ENCODE peak calls at places on chromosome 15, in four cellular contexts. One of them, this sample, is unnamed.

GRCh38 chr15:101672298-101672697 is 20.1 kb upstream of the TM2D3 start:
- DNase-seq in cardiac muscle cell: peak; percentile 12
- DNase-seq in breast epithelium: no peak
- DNase-seq in H9: peak; percentile 46
- DNase-seq in this sample: no peak

GRCh38 chr15:34292591-34292990 is 45.0 kb downstream of the SLC12A6 start:
- DNase-seq in H9: no peak
- DNase-seq in breast epithelium: no peak
- DNase-seq in cardiac muscle cell: no peak
- DNase-seq in this sample: no peak

GRCh38 chr15:78302579-78302978 is 3.2 kb upstream of the SKIC8 start:
- DNase-seq in cardiac muscle cell: peak; percentile 72
- DNase-seq in H9: no peak
- DNase-seq in breast epithelium: no peak
- DNase-seq in this sample: no peak

GRCh38 chr15:73907018-73907394 is 19.3 kb upstream of the LOXL1 start:
- DNase-seq in H9: no peak
- DNase-seq in cardiac muscle cell: no peak
- DNase-seq in breast epithelium: no peak
- DNase-seq in this sample: no peak

GRCh38 chr15:69120732-69121131 is 39.7 kb upstream of the GLCE start:
- DNase-seq in cardiac muscle cell: no peak
- DNase-seq in H9: no peak
- DNase-seq in breast epithelium: no peak
- DNase-seq in this sample: no peak

GRCh38 chr15:29821416-29822099 is 710 bp downstream of the TJP1 start:
- DNase-seq in breast epithelium: peak; percentile 70
- DNase-seq in H9: peak; percentile 81
- DNase-seq in cardiac muscle cell: peak; percentile 74
- DNase-seq in this sample: peak; percentile 73

GRCh38 chr15:49145651-49146609 is 9.5 kb downstream of the COPS2 start:
- DNase-seq in breast epithelium: no peak
- DNase-seq in H9: no peak
- DNase-seq in cardiac muscle cell: peak; percentile 77
- DNase-seq in this sample: no peak

GRCh38 chr15:31216210-31216911 is 110.3 kb upstream of the KLF13 start:
- DNase-seq in cardiac muscle cell: peak; percentile 85
- DNase-seq in H9: peak; percentile 83
- DNase-seq in breast epithelium: peak; percentile 77
- DNase-seq in this sample: peak; percentile 97

GRCh38 chr15:78149068-78149804 is at the start of gene IDH3A:
- DNase-seq in H9: peak; percentile 97
- DNase-seq in cardiac muscle cell: peak; percentile 98
- DNase-seq in breast epithelium: peak; percentile 97
- DNase-seq in this sample: peak; percentile 100

GRCh38 chr15:57387644-57388076 is 11.4 kb downstream of the CGNL1 start:
- DNase-seq in H9: peak; percentile 59
- DNase-seq in cardiac muscle cell: no peak
- DNase-seq in breast epithelium: no peak
- DNase-seq in this sample: no peak

GRCh38 chr15:69719527-69719926 is 266.9 kb downstream of the RPLP1 start:
- DNase-seq in cardiac muscle cell: peak; percentile 40
- DNase-seq in H9: no peak
- DNase-seq in breast epithelium: no peak
- DNase-seq in this sample: no peak

GRCh38 chr15:58444658-58445332 is 13.0 kb downstream of the LIPC start:
- DNase-seq in cardiac muscle cell: peak; percentile 29
- DNase-seq in breast epithelium: no peak
- DNase-seq in H9: no peak
- DNase-seq in this sample: no peak
- H3K4me1 ChIP-seq in cardiac muscle cell: peaks cover 13% of the 10 kb centered on the region
- H3K4me1 ChIP-seq in breast epithelium: no peaks in the 10 kb centered on the region
- H3K4me1 ChIP-seq in H9: peaks cover 3% of the 10 kb centered on the region
- H3K4me1 ChIP-seq in this sample: peaks cover 1% of the 10 kb centered on the region

GRCh38 chr15:40844543-40844981 is 714 bp downstream of the SPINT1 start:
- DNase-seq in cardiac muscle cell: no peak
- DNase-seq in breast epithelium: no peak
- DNase-seq in H9: no peak
- DNase-seq in this sample: peak; percentile 41
- H3K27me3 ChIP-seq in cardiac muscle cell: peaks cover 31% of the 10 kb centered on the region
- H3K27me3 ChIP-seq in breast epithelium: no peaks in the 10 kb centered on the region
- H3K27me3 ChIP-seq in H9: no peaks in the 10 kb centered on the region
- H3K27me3 ChIP-seq in this sample: no peaks in the 10 kb centered on the region

DNA sequence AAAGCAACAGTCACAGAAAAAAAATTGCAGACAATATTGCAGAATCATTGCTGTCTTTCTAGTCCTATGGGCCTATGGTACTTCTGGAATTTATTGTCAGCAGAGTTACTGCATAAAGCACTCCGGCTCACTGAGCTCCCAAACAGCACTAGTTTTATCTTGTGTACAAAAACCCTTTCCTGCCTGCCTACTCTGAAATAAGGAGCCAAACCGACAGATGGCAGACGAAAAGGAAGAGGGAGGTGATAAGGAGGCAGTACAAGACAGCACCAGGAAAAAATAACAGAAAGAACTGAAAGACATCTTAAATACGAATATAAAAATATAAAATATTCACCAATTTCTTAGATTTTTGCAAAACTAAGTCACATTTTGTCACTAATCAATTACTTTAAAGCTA is 15.6 kb downstream of the HERC1 start:
- DNase-seq in breast epithelium: no peak
- DNase-seq in H9: no peak
- DNase-seq in cardiac muscle cell: peak; percentile 76
- DNase-seq in this sample: no peak
- H3K4me1 ChIP-seq in breast epithelium: no peaks in the 10 kb centered on the region
- H3K4me1 ChIP-seq in H9: peaks cover 2% of the 10 kb centered on the region
- H3K4me1 ChIP-seq in cardiac muscle cell: peaks cover 14% of the 10 kb centered on the region
- H3K4me1 ChIP-seq in this sample: peaks cover 23% of the 10 kb centered on the region

GRCh38 chr15:37093480-37094410 is 6.6 kb downstream of the MEIS2 start:
- DNase-seq in breast epithelium: no peak
- DNase-seq in cardiac muscle cell: peak; percentile 87
- DNase-seq in H9: no peak
- DNase-seq in this sample: no peak
- H3K27me3 ChIP-seq in breast epithelium: no peaks in the 10 kb centered on the region
- H3K27me3 ChIP-seq in cardiac muscle cell: no peaks in the 10 kb centered on the region
- H3K27me3 ChIP-seq in H9: peaks cover 59% of the 10 kb centered on the region
- H3K27me3 ChIP-seq in this sample: no peaks in the 10 kb centered on the region

GRCh38 chr15:39427705-39428104 is 153.2 kb upstream of the THBS1 start:
- DNase-seq in cardiac muscle cell: no peak
- DNase-seq in breast epithelium: no peak
- DNase-seq in H9: no peak
- DNase-seq in this sample: no peak
- H3K4me1 ChIP-seq in cardiac muscle cell: peaks cover 30% of the 10 kb centered on the region
- H3K4me1 ChIP-seq in breast epithelium: no peaks in the 10 kb centered on the region
- H3K4me1 ChIP-seq in H9: no peaks in the 10 kb centered on the region
- H3K4me1 ChIP-seq in this sample: peaks cover 22% of the 10 kb centered on the region

DNA sequence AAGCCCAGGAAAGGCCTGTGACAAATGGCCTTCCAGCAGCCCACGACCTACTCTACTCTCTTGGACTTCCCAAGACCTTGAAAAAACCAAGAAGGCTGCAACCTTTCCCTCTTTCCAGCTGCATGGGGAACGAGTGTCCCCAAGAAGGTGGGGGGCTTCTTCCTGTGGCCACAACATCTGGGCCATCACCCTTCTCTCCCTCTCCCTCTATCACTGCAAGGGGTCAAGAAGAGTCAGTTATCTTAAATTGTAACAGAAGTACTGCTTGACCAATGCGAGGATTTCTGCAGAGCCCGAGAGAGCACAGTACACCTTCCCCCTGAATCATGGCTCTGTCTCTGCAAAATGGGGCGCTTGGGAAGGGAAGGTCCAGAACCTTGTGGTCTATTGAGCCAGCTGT is 63.7 kb upstream of the ACAN start:
- DNase-seq in breast epithelium: no peak
- DNase-seq in cardiac muscle cell: no peak
- DNase-seq in H9: no peak
- DNase-seq in this sample: no peak
- H3K27me3 ChIP-seq in breast epithelium: peaks cover 31% of the 10 kb centered on the region
- H3K27me3 ChIP-seq in cardiac muscle cell: no peaks in the 10 kb centered on the region
- H3K27me3 ChIP-seq in H9: no peaks in the 10 kb centered on the region
- H3K27me3 ChIP-seq in this sample: peaks cover 5% of the 10 kb centered on the region

GRCh38 chr15:67093146-67093874 is 27.9 kb downstream of the SMAD3 start:
- DNase-seq in breast epithelium: no peak
- DNase-seq in cardiac muscle cell: no peak
- DNase-seq in H9: no peak
- DNase-seq in this sample: no peak
- H3K4me1 ChIP-seq in breast epithelium: peaks cover 10% of the 10 kb centered on the region
- H3K4me1 ChIP-seq in cardiac muscle cell: peaks cover 55% of the 10 kb centered on the region
- H3K4me1 ChIP-seq in H9: peaks cover 14% of the 10 kb centered on the region
- H3K4me1 ChIP-seq in this sample: peaks cover 29% of the 10 kb centered on the region

GRCh38 chr15:92672102-92672501 is 16.5 kb upstream of the FAM174B start:
- DNase-seq in breast epithelium: no peak
- DNase-seq in H9: no peak
- DNase-seq in cardiac muscle cell: no peak
- DNase-seq in this sample: no peak
- H3K27me3 ChIP-seq in breast epithelium: no peaks in the 10 kb centered on the region
- H3K27me3 ChIP-seq in H9: no peaks in the 10 kb centered on the region
- H3K27me3 ChIP-seq in cardiac muscle cell: no peaks in the 10 kb centered on the region
- H3K27me3 ChIP-seq in this sample: no peaks in the 10 kb centered on the region

This sample was measured in lung.